ENCODE peak calls at places on chromosomes 13 and 19, in four cellular contexts. U, Y, T and Z are unnamed samples.

GRCh38 chr19:55674841-55675660 is at the start of gene EPN1:
- DNase-seq in U (peak), Y (peak), T (peak), Z (peak)

GRCh38 chr13:96880419-96880818 is 113.9 kb downstream of the OXGR1 start:
- DNase-seq in U (no peak), Y (no peak), T (no peak), Z (no peak)

GRCh38 chr13:51437550-51438127 is 15.2 kb downstream of the INTS6 start:
- DNase-seq in U (no peak), Y (no peak), T (no peak), Z (no peak)

GRCh38 chr19:31742249-31742648 is 393.0 kb upstream of the TSHZ3 start:
- DNase-seq in U (no peak), Y (no peak), T (no peak), Z (no peak)

GRCh38 chr13:91372813-91373420 is 25.4 kb downstream of the MIR17HG start:
- DNase-seq in U (no peak), Y (no peak), T (no peak), Z (no peak)

GRCh38 chr19:43476606-43477005 is 11.2 kb upstream of the LYPD3 start:
- DNase-seq in U (no peak), Y (no peak), T (no peak), Z (no peak)

GRCh38 chr19:3699741-3700241 is 477 bp downstream of the PIP5K1C start:
- DNase-seq in U (no peak), Y (no peak), T (no peak), Z (peak)

GRCh38 chr13:21734961-21735360 is 64.1 kb downstream of the FGF9 start:
- DNase-seq in U (no peak), Y (no peak), T (no peak), Z (no peak)

GRCh38 chr13:33205804-33206221 is 79.7 kb downstream of the STARD13 start:
- DNase-seq in U (no peak), Y (no peak), T (no peak), Z (no peak)

GRCh38 chr19:23263396-23263795 is 13.2 kb upstream of the ZNF724 start:
- DNase-seq in U (no peak), Y (no peak), T (no peak), Z (no peak)

GRCh38 chr19:46009530-46010510 is 13.0 kb downstream of the PGLYRP1 start:
- DNase-seq in U (no peak), Y (no peak), T (no peak), Z (peak)

GRCh38 chr19:19597809-19598306 is 20.6 kb downstream of the PBX4 start:
- DNase-seq in U (no peak), Y (no peak), T (no peak), Z (peak)

GRCh38 chr19:33771308-33772101 is 25.2 kb upstream of the KCTD15 start:
- DNase-seq in U (peak), Y (peak), T (no peak), Z (peak)